ENCODE peak calls at places on chromosomes 12 and 14, in eight cellular contexts. F, M, T, C, Q, E, X and A are unnamed samples.
A peak's percentile ranks its signal among the peaks of the same experiment; 100 is the strongest.

GRCh38 chr12:104204690-104205480 is 10.7 kb upstream of the TXNRD1 start:
- DNase-seq in Q (no peak), F (no peak), T (no peak), C (no peak), E (no peak), M (no peak), X (no peak), A (no peak)

GRCh38 chr14:88879016-88879415 is 54.6 kb downstream of the TTC8 start:
- DNase-seq in M (no peak), E (no peak), X (peak; percentile 85), T (peak; percentile 83), F (no peak), Q (no peak), C (peak; percentile 94), A (no peak)

GRCh38 chr14:53947452-53948180 is 9.0 kb downstream of the BMP4 start:
- DNase-seq in X (peak; percentile 32), M (no peak), F (no peak), C (no peak), Q (no peak), E (no peak), T (no peak), A (no peak)

GRCh38 chr12:17950898-17951297 is 139.1 kb downstream of the RERGL start:
- DNase-seq in M (no peak), E (no peak), Q (no peak), F (no peak), T (no peak), C (no peak), X (no peak), A (no peak)

GRCh38 chr12:27998170-27999110 is 25.9 kb upstream of the PTHLH start:
- DNase-seq in Q (no peak), E (no peak), T (no peak), F (peak; percentile 59), X (no peak), C (no peak), M (no peak), A (no peak)

GRCh38 chr12:107411792-107412535 is 273.6 kb upstream of the PWP1 start:
- DNase-seq in C (peak; percentile 95), E (no peak), T (peak; percentile 36), F (no peak), M (no peak), Q (no peak), X (peak; percentile 66), A (no peak)

GRCh38 chr14:52082903-52083302 is 14.0 kb upstream of the NID2 start:
- DNase-seq in E (no peak), F (no peak), C (no peak), Q (no peak), M (no peak), X (no peak), T (peak; percentile 64), A (no peak)

GRCh38 chr14:80521456-80521855 is 310.2 kb upstream of the DIO2 start:
- DNase-seq in E (no peak), T (no peak), M (no peak), X (no peak), Q (no peak), C (no peak), F (no peak), A (no peak)

GRCh38 chr14:105019861-105020814 is 745 bp downstream of the CDCA4 start:
- DNase-seq in T (no peak), M (peak; percentile 64), F (peak; percentile 57), C (peak; percentile 73), X (no peak), Q (no peak), E (peak; percentile 30), A (peak; percentile 79)

GRCh38 chr12:29039013-29039412 is 110.1 kb upstream of the FAR2 start:
- DNase-seq in Q (no peak), F (no peak), E (no peak), T (peak; percentile 96), X (peak; percentile 47), M (no peak), C (peak; percentile 93), A (no peak)

GRCh38 chr12:50112456-50113218 is 601 bp downstream of the COX14 start:
- DNase-seq in Q (no peak), X (no peak), C (no peak), T (no peak), M (no peak), F (no peak), E (peak; percentile 16), A (peak; percentile 75)

GRCh38 chr12:132660047-132660446 is 27.1 kb downstream of the POLE start:
- DNase-seq in F (no peak), X (no peak), M (no peak), Q (no peak), C (no peak), E (no peak), T (no peak), A (no peak)

DNA sequence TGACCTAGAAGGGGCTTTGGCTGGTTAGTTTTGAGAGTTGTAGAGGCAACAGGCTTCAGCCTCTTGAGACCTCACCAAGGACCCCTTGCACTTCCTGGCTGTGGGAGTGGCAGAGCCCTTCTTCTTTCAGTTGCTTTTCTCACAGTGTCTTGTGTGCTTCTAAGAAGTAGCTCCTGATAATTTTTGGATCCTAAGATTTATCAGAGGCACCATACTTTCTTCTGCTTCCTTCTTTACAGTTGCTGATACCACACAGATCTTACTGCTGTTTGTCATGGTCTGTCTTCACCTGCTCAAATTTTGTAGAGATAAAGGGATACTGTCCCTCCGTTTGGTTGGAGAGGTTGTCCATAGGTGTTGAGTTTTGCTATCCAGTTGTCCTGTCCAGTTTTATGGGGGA is 33.8 kb downstream of the VRK1 start:
- DNase-seq in F (no peak), M (no peak), Q (no peak), E (no peak), T (no peak), X (no peak), C (no peak), A (no peak)
- H3K79me2 ChIP-seq in F (peaks cover 99% of the 10 kb centered on the region), M (peaks cover 93% of the 10 kb centered on the region), Q (peaks cover 9% of the 10 kb centered on the region), E (peaks cover 39% of the 10 kb centered on the region), T (peaks cover 19% of the 10 kb centered on the region), X (peaks cover 59% of the 10 kb centered on the region), C (peaks cover 73% of the 10 kb centered on the region), A (peaks cover 100% of the 10 kb centered on the region)

GRCh38 chr14:93964281-93964680 is 12.1 kb downstream of the ASB2 start:
- DNase-seq in T (no peak), E (no peak), F (no peak), Q (no peak), X (no peak), M (no peak), C (no peak), A (no peak)

GRCh38 chr14:93964820-93965286 is 11.5 kb downstream of the ASB2 start:
- DNase-seq in F (no peak), M (no peak), E (no peak), Q (no peak), T (no peak), X (no peak), C (no peak), A (no peak)

GRCh38 chr14:93962701-93963601 is 13.4 kb downstream of the ASB2 start:
- DNase-seq in T (peak; percentile 31), E (peak; percentile 50), M (no peak), X (peak; percentile 16), C (no peak), F (no peak), Q (no peak), A (peak; percentile 74)

GRCh38 chr14:93965287-93965821 is 11.0 kb downstream of the ASB2 start:
- DNase-seq in M (no peak), Q (no peak), C (peak; percentile 95), E (no peak), F (no peak), X (peak; percentile 98), T (peak; percentile 78), A (no peak)

GRCh38 chr14:93963692-93964091 is 12.7 kb downstream of the ASB2 start:
- DNase-seq in C (no peak), T (no peak), Q (no peak), E (no peak), F (no peak), X (no peak), M (no peak), A (no peak)
- H2AFZ ChIP-seq in C (no peak overlapping the region), T (no peak overlapping the region), Q (no peak overlapping the region), E (no peak overlapping the region), F (no peak overlapping the region), X (no peak overlapping the region), M (no peak overlapping the region), A (no peak overlapping the region)

GRCh38 chr12:92756905-92757598 is 54.3 kb downstream of the PLEKHG7 start:
- DNase-seq in C (no peak), Q (no peak), T (no peak), F (no peak), E (no peak), M (no peak), X (no peak), A (no peak)

GRCh38 chr12:92759634-92760268 is 57.0 kb downstream of the PLEKHG7 start:
- DNase-seq in Q (no peak), E (no peak), T (peak; percentile 93), C (peak; percentile 95), F (no peak), M (no peak), X (peak; percentile 98), A (no peak)

GRCh38 chr12:92757599-92758121 is 54.9 kb downstream of the PLEKHG7 start:
- DNase-seq in M (no peak), X (no peak), T (no peak), Q (no peak), C (no peak), F (no peak), E (no peak), A (no peak)

GRCh38 chr12:92753976-92754885 is 51.4 kb downstream of the PLEKHG7 start:
- DNase-seq in F (no peak), C (no peak), E (no peak), X (peak; percentile 20), T (peak; percentile 77), Q (no peak), M (no peak), A (no peak)
- H3K27ac ChIP-seq in F (no peak overlapping the region), C (no peak overlapping the region), E (no peak overlapping the region), X (no peak overlapping the region), T (no peak overlapping the region), Q (no peak overlapping the region), M (no peak overlapping the region), A (no peak overlapping the region)

GRCh38 chr14:30982583-30982982 is 42.9 kb upstream of the AP4S1 start:
- DNase-seq in E (no peak), X (no peak), Q (no peak), T (no peak), C (no peak), F (no peak), M (no peak), A (peak; percentile 85)
- H3K79me2 ChIP-seq in E (peaks cover 22% of the 10 kb centered on the region), X (peaks cover 97% of the 10 kb centered on the region), Q (peaks cover 9% of the 10 kb centered on the region), T (peaks cover 70% of the 10 kb centered on the region), C (peaks cover 100% of the 10 kb centered on the region), F (peaks cover 93% of the 10 kb centered on the region), M (peaks cover 97% of the 10 kb centered on the region), A (peaks cover 98% of the 10 kb centered on the region)

DNA sequence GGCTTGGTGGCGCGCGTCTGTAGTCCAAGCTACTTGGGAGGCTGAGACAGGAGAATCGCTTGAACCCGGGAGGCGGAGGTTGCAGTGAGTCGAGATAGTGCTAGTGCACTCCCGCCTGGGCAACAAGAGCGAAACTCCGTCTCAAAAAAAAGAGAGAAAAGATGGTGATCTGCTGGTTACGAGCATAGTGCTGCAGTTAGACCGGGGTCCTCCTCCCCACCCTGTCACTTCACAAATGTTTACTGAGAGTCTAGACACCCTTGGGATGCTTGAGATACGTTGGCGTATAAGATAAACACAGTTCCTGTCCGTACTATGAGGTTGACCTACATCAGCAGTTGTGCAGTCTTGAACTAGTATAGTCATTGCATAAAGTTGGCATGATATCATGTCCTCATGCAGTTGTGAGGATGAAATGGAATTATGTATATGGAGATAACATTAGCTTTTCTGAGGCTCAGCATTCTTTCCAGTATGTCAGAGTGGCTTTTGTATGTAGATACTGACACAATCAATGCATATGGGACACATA is 787 bp downstream of the ACAD10 start:
- DNase-seq in E (no peak), X (no peak), F (no peak), T (no peak), C (peak; percentile 64), Q (no peak), M (no peak), A (no peak)
- H2AFZ ChIP-seq in E (peak overlapping the region; percentile 79), X (peak overlapping the region; percentile 95), F (peak overlapping the region; percentile 81), T (peak overlapping the region; percentile 78), C (peak overlapping the region; percentile 89), Q (no peak overlapping the region), M (peak overlapping the region; percentile 99), A (no peak overlapping the region)